ENCODE peak calls at places on chromosome 5, in nine cellular contexts. One of them, this sample, is unnamed.
A peak's percentile ranks its signal among the peaks of the same experiment; 100 is the strongest.

GRCh38 chr5:60883229-60883628 is 39.2 kb upstream of the ELOVL7 start:
- DNase-seq in OCI-LY7: peak; percentile 2
- DNase-seq in trophoblast cell: peak; percentile 60
- DNase-seq in Peyer's patch: no peak
- DNase-seq in effector memory CD4-positive, alpha-beta T cell: no peak
- DNase-seq in cardiac muscle cell: peak; percentile 20
- DNase-seq in GM23248: peak; percentile 3
- DNase-seq in fibroblast of lung: no peak
- DNase-seq in CD8-positive, alpha-beta memory T cell: no peak
- DNase-seq in this sample: no peak

GRCh38 chr5:90381213-90381929 is 28.2 kb downstream of the CETN3 start:
- DNase-seq in OCI-LY7: no peak
- DNase-seq in trophoblast cell: no peak
- DNase-seq in Peyer's patch: no peak
- DNase-seq in effector memory CD4-positive, alpha-beta T cell: no peak
- DNase-seq in cardiac muscle cell: no peak
- DNase-seq in GM23248: no peak
- DNase-seq in fibroblast of lung: peak; percentile 40
- DNase-seq in CD8-positive, alpha-beta memory T cell: no peak
- DNase-seq in this sample: no peak

GRCh38 chr5:157100140-157100679 is 8.6 kb downstream of the HAVCR2 start:
- DNase-seq in OCI-LY7: no peak
- DNase-seq in trophoblast cell: peak; percentile 47
- DNase-seq in Peyer's patch: no peak
- DNase-seq in effector memory CD4-positive, alpha-beta T cell: no peak
- DNase-seq in cardiac muscle cell: peak; percentile 33
- DNase-seq in GM23248: peak; percentile 87
- DNase-seq in fibroblast of lung: peak; percentile 42
- DNase-seq in CD8-positive, alpha-beta memory T cell: no peak
- DNase-seq in this sample: no peak

GRCh38 chr5:33827885-33828284 is 63.9 kb downstream of the ADAMTS12 start:
- DNase-seq in OCI-LY7: no peak
- DNase-seq in trophoblast cell: no peak
- DNase-seq in Peyer's patch: no peak
- DNase-seq in effector memory CD4-positive, alpha-beta T cell: no peak
- DNase-seq in cardiac muscle cell: peak; percentile 52
- DNase-seq in GM23248: peak; percentile 71
- DNase-seq in fibroblast of lung: peak; percentile 57
- DNase-seq in CD8-positive, alpha-beta memory T cell: no peak
- DNase-seq in this sample: no peak

GRCh38 chr5:119801570-119801969 is 172.2 kb downstream of the FAM170A start:
- DNase-seq in OCI-LY7: no peak
- DNase-seq in trophoblast cell: no peak
- DNase-seq in Peyer's patch: no peak
- DNase-seq in effector memory CD4-positive, alpha-beta T cell: no peak
- DNase-seq in cardiac muscle cell: no peak
- DNase-seq in GM23248: no peak
- DNase-seq in fibroblast of lung: no peak
- DNase-seq in CD8-positive, alpha-beta memory T cell: no peak
- DNase-seq in this sample: no peak

GRCh38 chr5:170761048-170761707 is 22.3 kb upstream of the GABRP start:
- DNase-seq in OCI-LY7: no peak
- DNase-seq in trophoblast cell: peak; percentile 16
- DNase-seq in Peyer's patch: no peak
- DNase-seq in effector memory CD4-positive, alpha-beta T cell: no peak
- DNase-seq in cardiac muscle cell: no peak
- DNase-seq in GM23248: no peak
- DNase-seq in fibroblast of lung: no peak
- DNase-seq in CD8-positive, alpha-beta memory T cell: no peak
- DNase-seq in this sample: no peak

GRCh38 chr5:161857358-161857757 is 9.4 kb downstream of the GABRA1 start:
- DNase-seq in OCI-LY7: no peak
- DNase-seq in trophoblast cell: no peak
- DNase-seq in Peyer's patch: no peak
- DNase-seq in effector memory CD4-positive, alpha-beta T cell: no peak
- DNase-seq in cardiac muscle cell: no peak
- DNase-seq in GM23248: no peak
- DNase-seq in fibroblast of lung: no peak
- DNase-seq in CD8-positive, alpha-beta memory T cell: no peak
- DNase-seq in this sample: no peak

GRCh38 chr5:97043511-97043910 is 98.9 kb downstream of the LIX1 start:
- DNase-seq in OCI-LY7: no peak
- DNase-seq in trophoblast cell: no peak
- DNase-seq in Peyer's patch: no peak
- DNase-seq in effector memory CD4-positive, alpha-beta T cell: no peak
- DNase-seq in cardiac muscle cell: no peak
- DNase-seq in GM23248: no peak
- DNase-seq in fibroblast of lung: no peak
- DNase-seq in CD8-positive, alpha-beta memory T cell: no peak
- DNase-seq in this sample: no peak

GRCh38 chr5:81147970-81148571 is 85.1 kb upstream of the CKMT2 start:
- DNase-seq in OCI-LY7: no peak
- DNase-seq in trophoblast cell: no peak
- DNase-seq in Peyer's patch: no peak
- DNase-seq in effector memory CD4-positive, alpha-beta T cell: no peak
- DNase-seq in cardiac muscle cell: no peak
- DNase-seq in GM23248: no peak
- DNase-seq in fibroblast of lung: no peak
- DNase-seq in CD8-positive, alpha-beta memory T cell: no peak
- DNase-seq in this sample: no peak

GRCh38 chr5:2910401-2911175 is 159.1 kb upstream of the IRX2 start:
- DNase-seq in OCI-LY7: no peak
- DNase-seq in trophoblast cell: no peak
- DNase-seq in Peyer's patch: no peak
- DNase-seq in effector memory CD4-positive, alpha-beta T cell: no peak
- DNase-seq in cardiac muscle cell: no peak
- DNase-seq in GM23248: no peak
- DNase-seq in fibroblast of lung: no peak
- DNase-seq in CD8-positive, alpha-beta memory T cell: no peak
- DNase-seq in this sample: no peak

GRCh38 chr5:161546463-161547301 is at the start of gene GABRB2:
- DNase-seq in OCI-LY7: peak; percentile 84
- DNase-seq in trophoblast cell: peak; percentile 12
- DNase-seq in Peyer's patch: peak; percentile 65
- DNase-seq in effector memory CD4-positive, alpha-beta T cell: no peak
- DNase-seq in cardiac muscle cell: peak; percentile 53
- DNase-seq in GM23248: peak; percentile 61
- DNase-seq in fibroblast of lung: peak; percentile 16
- DNase-seq in CD8-positive, alpha-beta memory T cell: no peak
- DNase-seq in this sample: peak; percentile 78

GRCh38 chr5:161548472-161549094 is 2.1 kb upstream of the GABRB2 start:
- DNase-seq in OCI-LY7: peak; percentile 4
- DNase-seq in trophoblast cell: peak; percentile 7
- DNase-seq in Peyer's patch: peak; percentile 53
- DNase-seq in effector memory CD4-positive, alpha-beta T cell: no peak
- DNase-seq in cardiac muscle cell: no peak
- DNase-seq in GM23248: peak; percentile 3
- DNase-seq in fibroblast of lung: no peak
- DNase-seq in CD8-positive, alpha-beta memory T cell: no peak
- DNase-seq in this sample: no peak

GRCh38 chr5:109105631-109106267 is 304.0 kb downstream of the PJA2 start:
- DNase-seq in OCI-LY7: no peak
- DNase-seq in trophoblast cell: no peak
- DNase-seq in Peyer's patch: no peak
- DNase-seq in effector memory CD4-positive, alpha-beta T cell: no peak
- DNase-seq in cardiac muscle cell: peak; percentile 84
- DNase-seq in GM23248: peak; percentile 97
- DNase-seq in fibroblast of lung: peak; percentile 94
- DNase-seq in CD8-positive, alpha-beta memory T cell: no peak
- DNase-seq in this sample: no peak

GRCh38 chr5:71481441-71481840 is 26.0 kb downstream of the BDP1 start:
- DNase-seq in OCI-LY7: no peak
- DNase-seq in trophoblast cell: no peak
- DNase-seq in Peyer's patch: no peak
- DNase-seq in effector memory CD4-positive, alpha-beta T cell: no peak
- DNase-seq in cardiac muscle cell: no peak
- DNase-seq in GM23248: no peak
- DNase-seq in fibroblast of lung: no peak
- DNase-seq in CD8-positive, alpha-beta memory T cell: no peak
- DNase-seq in this sample: no peak

GRCh38 chr5:72604111-72604792 is 97.0 kb upstream of the ZNF366 start:
- DNase-seq in OCI-LY7: no peak
- DNase-seq in trophoblast cell: no peak
- DNase-seq in Peyer's patch: no peak
- DNase-seq in effector memory CD4-positive, alpha-beta T cell: no peak
- DNase-seq in cardiac muscle cell: peak; percentile 47
- DNase-seq in GM23248: no peak
- DNase-seq in fibroblast of lung: no peak
- DNase-seq in CD8-positive, alpha-beta memory T cell: no peak
- DNase-seq in this sample: no peak
- H3K4me1 ChIP-seq in OCI-LY7: no peaks in the 10 kb centered on the region
- H3K4me1 ChIP-seq in trophoblast cell: peaks cover 27% of the 10 kb centered on the region
- H3K4me1 ChIP-seq in Peyer's patch: no peaks in the 10 kb centered on the region
- H3K4me1 ChIP-seq in effector memory CD4-positive, alpha-beta T cell: no peaks in the 10 kb centered on the region
- H3K4me1 ChIP-seq in cardiac muscle cell: no peaks in the 10 kb centered on the region
- H3K4me1 ChIP-seq in GM23248: peaks cover 22% of the 10 kb centered on the region
- H3K4me1 ChIP-seq in fibroblast of lung: peaks cover 21% of the 10 kb centered on the region
- H3K4me1 ChIP-seq in CD8-positive, alpha-beta memory T cell: no peaks in the 10 kb centered on the region
- H3K4me1 ChIP-seq in this sample: peaks cover 10% of the 10 kb centered on the region

GRCh38 chr5:141313711-141314110 is 6.9 kb downstream of the TAF7 start:
- DNase-seq in OCI-LY7: no peak
- DNase-seq in trophoblast cell: no peak
- DNase-seq in Peyer's patch: no peak
- DNase-seq in effector memory CD4-positive, alpha-beta T cell: no peak
- DNase-seq in cardiac muscle cell: no peak
- DNase-seq in GM23248: no peak
- DNase-seq in fibroblast of lung: no peak
- DNase-seq in CD8-positive, alpha-beta memory T cell: no peak
- DNase-seq in this sample: no peak

GRCh38 chr5:141319699-141320098 is 885 bp downstream of the TAF7 start:
- DNase-seq in OCI-LY7: no peak
- DNase-seq in trophoblast cell: no peak
- DNase-seq in Peyer's patch: no peak
- DNase-seq in effector memory CD4-positive, alpha-beta T cell: no peak
- DNase-seq in cardiac muscle cell: no peak
- DNase-seq in GM23248: no peak
- DNase-seq in fibroblast of lung: no peak
- DNase-seq in CD8-positive, alpha-beta memory T cell: no peak
- DNase-seq in this sample: no peak

GRCh38 chr5:141322261-141322660 is 1.7 kb upstream of the TAF7 start:
- DNase-seq in OCI-LY7: no peak
- DNase-seq in trophoblast cell: no peak
- DNase-seq in Peyer's patch: no peak
- DNase-seq in effector memory CD4-positive, alpha-beta T cell: no peak
- DNase-seq in cardiac muscle cell: no peak
- DNase-seq in GM23248: no peak
- DNase-seq in fibroblast of lung: no peak
- DNase-seq in CD8-positive, alpha-beta memory T cell: no peak
- DNase-seq in this sample: no peak

GRCh38 chr5:141320225-141321169 is at the start of gene TAF7:
- DNase-seq in OCI-LY7: peak; percentile 97
- DNase-seq in trophoblast cell: peak; percentile 100
- DNase-seq in Peyer's patch: peak; percentile 93
- DNase-seq in effector memory CD4-positive, alpha-beta T cell: peak; percentile 86
- DNase-seq in cardiac muscle cell: peak; percentile 96
- DNase-seq in GM23248: peak; percentile 97
- DNase-seq in fibroblast of lung: peak; percentile 88
- DNase-seq in CD8-positive, alpha-beta memory T cell: peak; percentile 91
- DNase-seq in this sample: peak; percentile 97

GRCh38 chr5:141319202-141319601 is 1.4 kb downstream of the TAF7 start:
- DNase-seq in OCI-LY7: no peak
- DNase-seq in trophoblast cell: no peak
- DNase-seq in Peyer's patch: no peak
- DNase-seq in effector memory CD4-positive, alpha-beta T cell: no peak
- DNase-seq in cardiac muscle cell: no peak
- DNase-seq in GM23248: peak; percentile 18
- DNase-seq in fibroblast of lung: no peak
- DNase-seq in CD8-positive, alpha-beta memory T cell: no peak
- DNase-seq in this sample: no peak
- H3K4me3 ChIP-seq in OCI-LY7: peak overlapping the region; percentile 96
- H3K4me3 ChIP-seq in trophoblast cell: no peak overlapping the region
- H3K4me3 ChIP-seq in Peyer's patch: no peak overlapping the region
- H3K4me3 ChIP-seq in effector memory CD4-positive, alpha-beta T cell: no peak overlapping the region
- H3K4me3 ChIP-seq in cardiac muscle cell: peak overlapping the region; percentile 74
- H3K4me3 ChIP-seq in GM23248: peak overlapping the region; percentile 78
- H3K4me3 ChIP-seq in fibroblast of lung: peak overlapping the region; percentile 99
- H3K4me3 ChIP-seq in CD8-positive, alpha-beta memory T cell: peak overlapping the region; percentile 96
- H3K4me3 ChIP-seq in this sample: peak overlapping the region; percentile 79

DNA sequence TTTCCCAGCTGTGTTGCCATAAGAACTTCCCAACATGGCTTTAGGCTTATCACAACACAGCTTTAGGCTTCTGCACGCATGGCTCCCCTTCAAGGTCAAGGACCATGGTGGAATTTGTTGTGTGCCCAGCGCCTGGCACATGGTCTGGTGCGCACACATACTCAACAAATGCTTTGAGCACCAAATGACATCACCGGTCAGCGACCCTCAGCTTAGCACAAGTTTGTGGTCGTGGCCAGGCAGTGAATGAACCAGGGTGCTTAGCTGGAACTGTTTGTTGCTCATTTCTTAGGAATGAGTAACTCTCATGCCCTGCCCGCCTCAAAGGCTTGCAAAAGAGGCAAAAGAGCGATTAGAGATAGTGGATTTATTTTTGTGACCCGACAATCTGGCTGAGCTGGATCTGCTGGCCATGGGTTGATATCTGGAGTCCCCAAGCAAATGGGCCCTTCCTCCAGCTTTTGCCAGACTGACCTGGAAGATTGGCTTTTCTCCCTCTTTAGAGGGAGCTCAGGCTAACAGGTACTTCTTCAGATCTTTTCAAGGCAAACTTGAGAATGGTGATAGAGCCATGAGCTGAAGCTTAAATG is 58.9 kb downstream of the DAP start:
- DNase-seq in OCI-LY7: no peak
- DNase-seq in trophoblast cell: peak; percentile 92
- DNase-seq in Peyer's patch: no peak
- DNase-seq in effector memory CD4-positive, alpha-beta T cell: no peak
- DNase-seq in cardiac muscle cell: peak; percentile 85
- DNase-seq in GM23248: peak; percentile 89
- DNase-seq in fibroblast of lung: peak; percentile 99
- DNase-seq in CD8-positive, alpha-beta memory T cell: no peak
- DNase-seq in this sample: no peak
- H3K27ac ChIP-seq in OCI-LY7: no peak overlapping the region
- H3K27ac ChIP-seq in trophoblast cell: peak overlapping the region; percentile 90
- H3K27ac ChIP-seq in Peyer's patch: peak overlapping the region; percentile 18
- H3K27ac ChIP-seq in effector memory CD4-positive, alpha-beta T cell: no peak overlapping the region
- H3K27ac ChIP-seq in cardiac muscle cell: no peak overlapping the region
- H3K27ac ChIP-seq in GM23248: peak overlapping the region; percentile 59
- H3K27ac ChIP-seq in fibroblast of lung: peak overlapping the region; percentile 83
- H3K27ac ChIP-seq in CD8-positive, alpha-beta memory T cell: no peak overlapping the region
- H3K27ac ChIP-seq in this sample: peak overlapping the region; percentile 34

DNA sequence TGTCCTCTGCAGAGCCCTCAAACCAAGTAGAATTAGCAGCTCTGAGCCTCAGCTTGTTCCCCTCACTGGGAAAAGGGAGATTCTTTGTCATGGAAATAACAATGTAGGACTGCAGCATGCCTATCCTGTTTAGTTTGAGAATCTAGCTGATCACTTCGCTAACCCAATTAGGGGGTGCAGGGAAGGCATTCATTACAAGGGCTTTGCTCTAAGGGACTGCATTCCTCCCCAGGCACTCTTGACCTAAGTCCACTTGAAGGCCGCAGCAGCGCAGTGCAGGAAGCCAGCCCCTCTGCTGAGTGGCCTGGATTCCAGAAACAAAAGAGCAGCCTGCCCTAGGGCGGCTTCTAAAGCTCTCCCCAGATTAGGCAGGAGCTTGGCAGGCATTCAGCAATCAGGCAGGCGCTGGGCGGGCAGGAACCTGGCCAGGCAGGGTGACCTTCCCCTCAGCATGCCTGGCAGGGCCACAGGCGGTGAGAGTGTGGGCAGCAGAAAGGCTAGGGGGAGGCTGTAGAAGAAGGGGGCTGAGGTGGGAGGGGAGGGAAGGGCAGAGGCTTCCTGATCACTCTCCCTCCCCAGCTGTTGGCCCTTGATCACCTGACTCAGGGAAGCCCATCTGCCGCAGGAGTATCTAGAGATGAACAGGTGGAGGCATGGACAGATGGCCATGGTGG is 24.8 kb downstream of the CCNJL start:
- DNase-seq in OCI-LY7: no peak
- DNase-seq in trophoblast cell: no peak
- DNase-seq in Peyer's patch: peak; percentile 63
- DNase-seq in effector memory CD4-positive, alpha-beta T cell: no peak
- DNase-seq in cardiac muscle cell: peak; percentile 38
- DNase-seq in GM23248: no peak
- DNase-seq in fibroblast of lung: peak; percentile 70
- DNase-seq in CD8-positive, alpha-beta memory T cell: no peak
- DNase-seq in this sample: peak; percentile 92
- H3K4me1 ChIP-seq in OCI-LY7: no peaks in the 10 kb centered on the region
- H3K4me1 ChIP-seq in trophoblast cell: peaks cover 29% of the 10 kb centered on the region
- H3K4me1 ChIP-seq in Peyer's patch: no peaks in the 10 kb centered on the region
- H3K4me1 ChIP-seq in effector memory CD4-positive, alpha-beta T cell: no peaks in the 10 kb centered on the region
- H3K4me1 ChIP-seq in cardiac muscle cell: peaks cover 23% of the 10 kb centered on the region
- H3K4me1 ChIP-seq in GM23248: no peaks in the 10 kb centered on the region
- H3K4me1 ChIP-seq in fibroblast of lung: no peaks in the 10 kb centered on the region
- H3K4me1 ChIP-seq in CD8-positive, alpha-beta memory T cell: no peaks in the 10 kb centered on the region
- H3K4me1 ChIP-seq in this sample: peaks cover 32% of the 10 kb centered on the region

This sample was measured in upper lobe of right lung.